ENCODE peak calls at places on chromosomes 3 and 15, in eight cellular contexts. One of them, this sample, is unnamed.

GRCh38 chr3:123817413-123817812 is 66.7 kb downstream of the MYLK start:
- DNase-seq in neural progenitor cell: no peak
- DNase-seq in left lung: no peak
- DNase-seq in endothelial cell: no peak
- DNase-seq in A549: no peak
- DNase-seq in H9: no peak
- DNase-seq in breast epithelium: no peak
- DNase-seq in psoas muscle: no peak
- DNase-seq in this sample: no peak

GRCh38 chr15:69478259-69478687 is 25.7 kb downstream of the RPLP1 start:
- DNase-seq in neural progenitor cell: peak; percentile 88
- DNase-seq in left lung: no peak
- DNase-seq in endothelial cell: peak; percentile 80
- DNase-seq in A549: peak; percentile 80
- DNase-seq in H9: peak; percentile 82
- DNase-seq in breast epithelium: no peak
- DNase-seq in psoas muscle: peak; percentile 34
- DNase-seq in this sample: no peak

GRCh38 chr3:114406286-114406685 is 112.5 kb downstream of the TIGIT start:
- DNase-seq in neural progenitor cell: no peak
- DNase-seq in left lung: no peak
- DNase-seq in endothelial cell: no peak
- DNase-seq in A549: no peak
- DNase-seq in H9: no peak
- DNase-seq in breast epithelium: no peak
- DNase-seq in psoas muscle: no peak
- DNase-seq in this sample: no peak

GRCh38 chr3:20575153-20575552 is 389.1 kb upstream of the SGO1 start:
- DNase-seq in neural progenitor cell: peak; percentile 3
- DNase-seq in left lung: no peak
- DNase-seq in endothelial cell: no peak
- DNase-seq in A549: no peak
- DNase-seq in H9: no peak
- DNase-seq in breast epithelium: no peak
- DNase-seq in psoas muscle: no peak
- DNase-seq in this sample: no peak

GRCh38 chr3:69451594-69451993 is 65.7 kb upstream of the FRMD4B start:
- DNase-seq in neural progenitor cell: no peak
- DNase-seq in left lung: no peak
- DNase-seq in endothelial cell: no peak
- DNase-seq in A549: no peak
- DNase-seq in H9: no peak
- DNase-seq in breast epithelium: no peak
- DNase-seq in psoas muscle: no peak
- DNase-seq in this sample: no peak

GRCh38 chr15:63368503-63368902 is 13.1 kb downstream of the CA12 start:
- DNase-seq in neural progenitor cell: no peak
- DNase-seq in left lung: no peak
- DNase-seq in endothelial cell: no peak
- DNase-seq in A549: no peak
- DNase-seq in H9: no peak
- DNase-seq in breast epithelium: no peak
- DNase-seq in psoas muscle: no peak
- DNase-seq in this sample: no peak

GRCh38 chr3:196645917-196646735 is 6.6 kb downstream of the NRROS start:
- DNase-seq in neural progenitor cell: no peak
- DNase-seq in left lung: no peak
- DNase-seq in endothelial cell: no peak
- DNase-seq in A549: no peak
- DNase-seq in H9: no peak
- DNase-seq in breast epithelium: no peak
- DNase-seq in psoas muscle: no peak
- DNase-seq in this sample: no peak

GRCh38 chr15:33154366-33155166 is 39.9 kb downstream of the FMN1 start:
- DNase-seq in neural progenitor cell: no peak
- DNase-seq in left lung: peak; percentile 76
- DNase-seq in endothelial cell: no peak
- DNase-seq in A549: no peak
- DNase-seq in H9: no peak
- DNase-seq in breast epithelium: peak; percentile 32
- DNase-seq in psoas muscle: peak; percentile 60
- DNase-seq in this sample: peak; percentile 90

GRCh38 chr3:125148016-125148812 is 64.3 kb downstream of the SLC12A8 start:
- DNase-seq in neural progenitor cell: no peak
- DNase-seq in left lung: no peak
- DNase-seq in endothelial cell: no peak
- DNase-seq in A549: no peak
- DNase-seq in H9: no peak
- DNase-seq in breast epithelium: no peak
- DNase-seq in psoas muscle: no peak
- DNase-seq in this sample: no peak

GRCh38 chr3:189947948-189948723 is 172.6 kb downstream of the P3H2 start:
- DNase-seq in neural progenitor cell: peak; percentile 41
- DNase-seq in left lung: no peak
- DNase-seq in endothelial cell: peak; percentile 34
- DNase-seq in A549: no peak
- DNase-seq in H9: no peak
- DNase-seq in breast epithelium: no peak
- DNase-seq in psoas muscle: no peak
- DNase-seq in this sample: no peak

GRCh38 chr3:23808525-23808924 is 2.8 kb downstream of the UBE2E1 start:
- DNase-seq in neural progenitor cell: no peak
- DNase-seq in left lung: no peak
- DNase-seq in endothelial cell: no peak
- DNase-seq in A549: no peak
- DNase-seq in H9: no peak
- DNase-seq in breast epithelium: no peak
- DNase-seq in psoas muscle: no peak
- DNase-seq in this sample: no peak

GRCh38 chr15:100909582-100909981 is 9.6 kb upstream of the LRRK1 start:
- DNase-seq in neural progenitor cell: no peak
- DNase-seq in left lung: no peak
- DNase-seq in endothelial cell: no peak
- DNase-seq in A549: no peak
- DNase-seq in H9: no peak
- DNase-seq in breast epithelium: no peak
- DNase-seq in psoas muscle: no peak
- DNase-seq in this sample: no peak

GRCh38 chr3:159804726-159805410 is 183.8 kb upstream of the IL12A start:
- DNase-seq in neural progenitor cell: peak; percentile 89
- DNase-seq in left lung: peak; percentile 64
- DNase-seq in endothelial cell: peak; percentile 65
- DNase-seq in A549: peak; percentile 77
- DNase-seq in H9: peak; percentile 82
- DNase-seq in breast epithelium: peak; percentile 60
- DNase-seq in psoas muscle: peak; percentile 43
- DNase-seq in this sample: peak; percentile 50

GRCh38 chr3:49298511-49298910 is 21.5 kb upstream of the C3orf62 start:
- DNase-seq in neural progenitor cell: no peak
- DNase-seq in left lung: no peak
- DNase-seq in endothelial cell: no peak
- DNase-seq in A549: no peak
- DNase-seq in H9: no peak
- DNase-seq in breast epithelium: no peak
- DNase-seq in psoas muscle: no peak
- DNase-seq in this sample: no peak

GRCh38 chr3:25033407-25034029 is 394.5 kb upstream of the RARB start:
- DNase-seq in neural progenitor cell: peak; percentile 79
- DNase-seq in left lung: no peak
- DNase-seq in endothelial cell: peak; percentile 62
- DNase-seq in A549: peak; percentile 60
- DNase-seq in H9: peak; percentile 79
- DNase-seq in breast epithelium: no peak
- DNase-seq in psoas muscle: peak; percentile 15
- DNase-seq in this sample: no peak

GRCh38 chr3:44184319-44184953 is 57.2 kb upstream of the TOPAZ1 start:
- DNase-seq in neural progenitor cell: peak; percentile 45
- DNase-seq in left lung: no peak
- DNase-seq in endothelial cell: no peak
- DNase-seq in A549: no peak
- DNase-seq in H9: no peak
- DNase-seq in breast epithelium: no peak
- DNase-seq in psoas muscle: no peak
- DNase-seq in this sample: no peak

GRCh38 chr3:48451270-48451669 is 4.7 kb downstream of the ATRIP start:
- DNase-seq in neural progenitor cell: no peak
- DNase-seq in left lung: no peak
- DNase-seq in endothelial cell: no peak
- DNase-seq in A549: no peak
- DNase-seq in H9: no peak
- DNase-seq in breast epithelium: no peak
- DNase-seq in psoas muscle: no peak
- DNase-seq in this sample: no peak

GRCh38 chr3:53721187-53721946 is 124.9 kb downstream of the CHDH start:
- DNase-seq in neural progenitor cell: peak; percentile 34
- DNase-seq in left lung: no peak
- DNase-seq in endothelial cell: no peak
- DNase-seq in A549: no peak
- DNase-seq in H9: peak; percentile 52
- DNase-seq in breast epithelium: no peak
- DNase-seq in psoas muscle: no peak
- DNase-seq in this sample: no peak

GRCh38 chr3:86993704-86994103 is 2.8 kb upstream of the VGLL3 start:
- DNase-seq in neural progenitor cell: no peak
- DNase-seq in left lung: no peak
- DNase-seq in endothelial cell: no peak
- DNase-seq in A549: no peak
- DNase-seq in H9: no peak
- DNase-seq in breast epithelium: no peak
- DNase-seq in psoas muscle: no peak
- DNase-seq in this sample: no peak

GRCh38 chr15:70680817-70681216 is 82.5 kb downstream of the UACA start:
- DNase-seq in neural progenitor cell: no peak
- DNase-seq in left lung: no peak
- DNase-seq in endothelial cell: no peak
- DNase-seq in A549: no peak
- DNase-seq in H9: no peak
- DNase-seq in breast epithelium: no peak
- DNase-seq in psoas muscle: no peak
- DNase-seq in this sample: no peak

DNA sequence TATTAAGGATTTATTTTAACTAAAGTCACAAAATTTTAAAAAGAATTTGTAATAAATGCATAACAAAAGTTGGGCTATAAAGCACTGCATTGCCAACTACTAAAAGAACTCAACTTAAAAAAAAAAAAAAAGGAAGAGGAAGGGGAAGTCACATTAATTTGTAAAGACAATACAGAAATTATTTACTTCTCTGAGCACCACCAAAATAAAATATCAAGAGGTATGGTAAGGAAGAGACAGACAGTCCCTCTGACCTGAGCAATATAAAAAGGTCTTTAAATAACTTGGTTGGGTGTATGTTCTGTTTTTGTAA is 83.5 kb downstream of the UACA start:
- DNase-seq in neural progenitor cell: no peak
- DNase-seq in left lung: no peak
- DNase-seq in endothelial cell: no peak
- DNase-seq in A549: no peak
- DNase-seq in H9: no peak
- DNase-seq in breast epithelium: no peak
- DNase-seq in psoas muscle: no peak
- DNase-seq in this sample: no peak
- TF ChIP-seq CTCF in neural progenitor cell: no peak
- TF ChIP-seq CTCF in left lung: no peak
- TF ChIP-seq CTCF in endothelial cell: no peak
- TF ChIP-seq CTCF in A549: no peak
- TF ChIP-seq CTCF in H9: no peak
- TF ChIP-seq CTCF in breast epithelium: no peak
- TF ChIP-seq CTCF in psoas muscle: no peak
- TF ChIP-seq CTCF in this sample: peak; percentile 27

DNA sequence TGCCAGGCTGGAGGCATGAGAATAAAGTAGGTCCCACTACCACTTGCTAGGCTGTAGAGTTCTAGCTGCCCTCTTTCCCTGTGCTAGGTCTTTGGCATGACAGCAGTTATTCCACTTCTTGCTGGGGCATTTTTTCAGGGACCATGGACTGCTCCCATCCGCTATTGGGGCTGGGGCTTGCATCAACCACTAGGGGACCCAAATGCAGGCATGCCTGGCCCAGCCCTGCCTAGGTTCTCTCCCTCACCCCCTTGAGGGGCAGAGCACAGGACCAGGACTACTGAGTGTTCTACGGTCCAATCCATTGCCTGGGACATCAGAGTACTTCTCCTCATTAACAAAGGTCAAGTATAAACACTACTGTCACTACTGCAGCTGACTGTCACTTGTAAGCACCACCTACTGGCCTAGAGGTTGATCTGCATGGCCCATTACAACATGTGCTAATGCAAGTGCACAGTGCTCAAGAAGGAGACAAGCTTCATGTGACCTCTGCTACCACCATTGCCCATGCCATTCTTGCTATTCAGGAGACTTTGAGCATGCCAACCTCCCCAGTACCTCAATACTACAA is 270.5 kb downstream of the MBNL1 start:
- DNase-seq in neural progenitor cell: no peak
- DNase-seq in left lung: no peak
- DNase-seq in endothelial cell: no peak
- DNase-seq in A549: no peak
- DNase-seq in H9: no peak
- DNase-seq in breast epithelium: no peak
- DNase-seq in psoas muscle: no peak
- DNase-seq in this sample: no peak
- TF ChIP-seq CTCF in neural progenitor cell: peak; percentile 30
- TF ChIP-seq CTCF in left lung: no peak
- TF ChIP-seq CTCF in endothelial cell: no peak
- TF ChIP-seq CTCF in A549: no peak
- TF ChIP-seq CTCF in H9: peak; percentile 67
- TF ChIP-seq CTCF in breast epithelium: no peak
- TF ChIP-seq CTCF in psoas muscle: no peak
- TF ChIP-seq CTCF in this sample: no peak

DNA sequence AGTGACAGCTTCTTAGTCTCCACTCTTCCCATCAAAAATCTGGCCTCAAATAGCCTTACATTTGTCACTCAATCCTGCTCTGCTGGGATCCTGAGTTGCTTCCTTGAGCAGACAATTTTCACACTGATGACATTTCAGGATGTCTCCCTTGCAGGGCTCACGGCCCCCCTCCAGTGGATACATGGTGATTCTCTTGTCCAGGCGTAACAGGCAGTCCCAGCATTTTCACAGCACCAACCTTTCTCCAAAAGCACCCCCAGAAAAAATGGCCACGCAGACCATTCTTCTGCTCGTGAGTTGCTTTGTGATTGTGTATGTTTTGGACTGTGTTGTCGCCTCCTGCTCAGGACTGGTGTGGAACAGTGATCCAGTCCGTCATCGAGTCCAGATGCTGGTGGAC is 47.4 kb upstream of the WNT7A start:
- DNase-seq in neural progenitor cell: no peak
- DNase-seq in left lung: no peak
- DNase-seq in endothelial cell: no peak
- DNase-seq in A549: no peak
- DNase-seq in H9: peak; percentile 29
- DNase-seq in breast epithelium: no peak
- DNase-seq in psoas muscle: no peak
- DNase-seq in this sample: no peak
- TF ChIP-seq CTCF in neural progenitor cell: peak; percentile 27
- TF ChIP-seq CTCF in left lung: no peak
- TF ChIP-seq CTCF in endothelial cell: no peak
- TF ChIP-seq CTCF in A549: no peak
- TF ChIP-seq CTCF in H9: peak; percentile 41
- TF ChIP-seq CTCF in breast epithelium: no peak
- TF ChIP-seq CTCF in psoas muscle: no peak
- TF ChIP-seq CTCF in this sample: no peak

GRCh38 chr3:138378990-138379389 is 30.6 kb downstream of the MRAS start:
- DNase-seq in neural progenitor cell: no peak
- DNase-seq in left lung: no peak
- DNase-seq in endothelial cell: no peak
- DNase-seq in A549: no peak
- DNase-seq in H9: no peak
- DNase-seq in breast epithelium: no peak
- DNase-seq in psoas muscle: no peak
- DNase-seq in this sample: no peak
- TF ChIP-seq CTCF in neural progenitor cell: no peak
- TF ChIP-seq CTCF in left lung: no peak
- TF ChIP-seq CTCF in endothelial cell: no peak
- TF ChIP-seq CTCF in A549: no peak
- TF ChIP-seq CTCF in H9: no peak
- TF ChIP-seq CTCF in breast epithelium: no peak
- TF ChIP-seq CTCF in psoas muscle: no peak
- TF ChIP-seq CTCF in this sample: no peak